ENCODE peak calls at places on chromosome 10, in five cellular contexts. V, J, K, M and B are unnamed samples.

GRCh38 chr10:56068040-56068439 is 293.0 kb downstream of the ZWINT start:
- DNase-seq in V (no peak), J (no peak), K (no peak), M (no peak), B (no peak)

GRCh38 chr10:102627446-102628293 is 16.6 kb upstream of the TRIM8 start:
- DNase-seq in V (no peak), J (no peak), K (no peak), M (no peak), B (peak; percentile 65)

GRCh38 chr10:58384536-58384998 is 643 bp upstream of the TFAM start:
- DNase-seq in V (no peak), J (no peak), K (no peak), M (no peak), B (no peak)

GRCh38 chr10:6173203-6173602 is 29.5 kb upstream of the PFKFB3 start:
- DNase-seq in V (peak; percentile 35), J (peak; percentile 60), K (no peak), M (no peak), B (no peak)

GRCh38 chr10:86591436-86591835 is 62.9 kb upstream of the OPN4 start:
- DNase-seq in V (no peak), J (no peak), K (no peak), M (no peak), B (no peak)

GRCh38 chr10:58807631-58808024 is 295.0 kb downstream of the BICC1 start:
- DNase-seq in V (no peak), J (no peak), K (no peak), M (peak; percentile 79), B (no peak)

GRCh38 chr10:18607503-18607902 is 43.9 kb downstream of the NSUN6 start:
- DNase-seq in V (no peak), J (no peak), K (no peak), M (peak; percentile 61), B (no peak)

GRCh38 chr10:112490543-112490942 is 43.5 kb downstream of the VTI1A start:
- DNase-seq in V (no peak), J (no peak), K (no peak), M (no peak), B (no peak)

GRCh38 chr10:67705921-67706320 is 9.9 kb upstream of the CTNNA3 start:
- DNase-seq in V (no peak), J (no peak), K (no peak), M (no peak), B (no peak)

GRCh38 chr10:127872011-127872741 is 20.6 kb downstream of the CLRN3 start:
- DNase-seq in V (no peak), J (no peak), K (no peak), M (no peak), B (peak; percentile 60)

GRCh38 chr10:109277456-109277855 is 645.9 kb downstream of the XPNPEP1 start:
- DNase-seq in V (no peak), J (no peak), K (no peak), M (no peak), B (no peak)

GRCh38 chr10:50310560-50311174 is 59.4 kb upstream of the ASAH2 start:
- DNase-seq in V (peak; percentile 6), J (no peak), K (no peak), M (no peak), B (no peak)

GRCh38 chr10:117216611-117217195 is 19.4 kb downstream of the KCNK18 start:
- DNase-seq in V (peak; percentile 58), J (peak; percentile 51), K (peak; percentile 41), M (peak; percentile 24), B (peak; percentile 82)

GRCh38 chr10:44458671-44459403 is 73.9 kb upstream of the CXCL12 start:
- DNase-seq in V (no peak), J (no peak), K (no peak), M (no peak), B (no peak)

GRCh38 chr10:48406204-48406603 is 99.7 kb downstream of the MAPK8 start:
- DNase-seq in V (no peak), J (no peak), K (no peak), M (no peak), B (no peak)

GRCh38 chr10:99694171-99694570 is 34.9 kb downstream of the ENTPD7 start:
- DNase-seq in V (no peak), J (no peak), K (no peak), M (no peak), B (no peak)

GRCh38 chr10:86107131-86107530 is 259.5 kb downstream of the GRID1 start:
- DNase-seq in V (no peak), J (no peak), K (no peak), M (no peak), B (no peak)

GRCh38 chr10:12501324-12501723 is 152.0 kb downstream of the CAMK1D start:
- DNase-seq in V (no peak), J (no peak), K (no peak), M (no peak), B (no peak)

GRCh38 chr10:82190432-82191260 is 315.7 kb downstream of the NRG3 start:
- DNase-seq in V (no peak), J (no peak), K (no peak), M (no peak), B (no peak)

GRCh38 chr10:131240691-131241090 is 70.8 kb downstream of the TCERG1L start:
- DNase-seq in V (no peak), J (no peak), K (no peak), M (no peak), B (no peak)

GRCh38 chr10:86357041-86357440 is 9.6 kb downstream of the GRID1 start:
- DNase-seq in V (no peak), J (no peak), K (no peak), M (no peak), B (peak; percentile 47)

GRCh38 chr10:123349203-123349602 is 195.0 kb downstream of the BUB3 start:
- DNase-seq in V (no peak), J (no peak), K (no peak), M (no peak), B (no peak)

GRCh38 chr10:93745411-93746065 is 12.2 kb upstream of the LGI1 start:
- DNase-seq in V (no peak), J (no peak), K (no peak), M (peak; percentile 15), B (no peak)

GRCh38 chr10:12396567-12396966 is 47.2 kb downstream of the CAMK1D start:
- DNase-seq in V (no peak), J (no peak), K (no peak), M (no peak), B (no peak)

GRCh38 chr10:109961181-109962001 is 38.1 kb upstream of the XPNPEP1 start:
- DNase-seq in V (no peak), J (no peak), K (no peak), M (no peak), B (no peak)

GRCh38 chr10:35643151-35643975 is 1.3 kb upstream of the FZD8 start:
- DNase-seq in V (no peak), J (no peak), K (no peak), M (no peak), B (peak; percentile 90)

GRCh38 chr10:72097448-72098300 is 9.3 kb upstream of the SPOCK2 start:
- DNase-seq in V (no peak), J (no peak), K (no peak), M (peak; percentile 21), B (no peak)

GRCh38 chr10:46536171-46536570 is 20.3 kb downstream of the GPRIN2 start:
- DNase-seq in V (no peak), J (no peak), K (no peak), M (no peak), B (no peak)

GRCh38 chr10:97574374-97575100 is 2.0 kb downstream of the ANKRD2 start:
- DNase-seq in V (no peak), J (no peak), K (no peak), M (peak; percentile 28), B (peak; percentile 72)

GRCh38 chr10:76558996-76559888 is 1078.4 kb downstream of the KCNMA1 start:
- DNase-seq in V (no peak), J (no peak), K (no peak), M (peak; percentile 77), B (no peak)

GRCh38 chr10:131694168-131694962 is 206.4 kb upstream of the PPP2R2D start:
- DNase-seq in V (no peak), J (no peak), K (no peak), M (no peak), B (no peak)

GRCh38 chr10:78936412-78937342 is 132.1 kb upstream of the ZMIZ1 start:
- DNase-seq in V (no peak), J (no peak), K (no peak), M (no peak), B (no peak)

GRCh38 chr10:71347587-71348395 is 28.7 kb downstream of the SLC29A3 start:
- DNase-seq in V (no peak), J (no peak), K (no peak), M (no peak), B (no peak)

GRCh38 chr10:119687192-119688032 is 36.2 kb downstream of the BAG3 start:
- DNase-seq in V (no peak), J (no peak), K (no peak), M (no peak), B (no peak)

GRCh38 chr10:4219901-4220300 is 434.9 kb upstream of the KLF6 start:
- DNase-seq in V (no peak), J (no peak), K (no peak), M (no peak), B (no peak)